ENCODE peak calls at places on chromosomes 5 and 9, in seven cellular contexts. D, E, Z, O, V, I and T are unnamed samples.

GRCh38 chr5:137226081-137226480 is 273.0 kb downstream of the SPOCK1 start:
- DNase-seq in V (no peak), O (no peak), E (no peak), Z (no peak), I (no peak), D (no peak), T (no peak)

GRCh38 chr9:6632516-6633328 is 12.8 kb downstream of the GLDC start:
- DNase-seq in I (no peak), E (no peak), O (no peak), V (peak), Z (no peak), D (no peak), T (no peak)

GRCh38 chr5:153490124-153491085 is at the start of gene GRIA1:
- DNase-seq in E (peak), I (no peak), V (no peak), D (no peak), Z (no peak), O (no peak), T (no peak)

GRCh38 chr5:122649080-122649479 is 125.8 kb upstream of the SNX2 start:
- DNase-seq in O (no peak), E (no peak), V (no peak), I (no peak), Z (no peak), D (no peak), T (no peak)

GRCh38 chr5:15500326-15500958 is 462 bp downstream of the FBXL7 start:
- DNase-seq in I (peak), Z (peak), D (peak), E (peak), V (peak), O (peak), T (peak)

GRCh38 chr5:159873680-159874079 is 42.6 kb upstream of the ADRA1B start:
- DNase-seq in E (no peak), Z (no peak), I (no peak), V (no peak), D (no peak), O (peak), T (no peak)

GRCh38 chr5:102865171-102865509 is 110.0 kb downstream of the PAM start:
- DNase-seq in V (no peak), E (peak), O (peak), D (no peak), Z (no peak), I (no peak), T (peak)

GRCh38 chr9:29044959-29045358 is 1471.7 kb upstream of the C9orf72 start:
- DNase-seq in I (no peak), Z (no peak), O (peak), E (no peak), V (no peak), D (no peak), T (peak)

GRCh38 chr5:160270704-160271103 is 41.4 kb downstream of the FABP6 start:
- DNase-seq in D (no peak), E (no peak), O (no peak), Z (no peak), V (no peak), I (no peak), T (no peak)

GRCh38 chr9:68530618-68531017 is 10.1 kb downstream of the TMEM252 start:
- DNase-seq in E (no peak), D (peak), Z (peak), O (no peak), V (peak), I (peak), T (peak)

GRCh38 chr9:91515074-91515687 is 91.5 kb upstream of the NFIL3 start:
- DNase-seq in I (peak), Z (peak), O (peak), E (peak), D (peak), V (no peak), T (peak)

GRCh38 chr5:111781200-111781599 is 24.2 kb upstream of the NREP start:
- DNase-seq in I (peak), V (no peak), Z (peak), E (peak), O (peak), D (peak), T (peak)

GRCh38 chr5:126544087-126544740 is 50.8 kb downstream of the ALDH7A1 start:
- DNase-seq in I (peak), O (peak), V (peak), Z (no peak), D (peak), E (peak), T (peak)

GRCh38 chr9:134487066-134487710 is 154.4 kb upstream of the COL5A1 start:
- DNase-seq in D (no peak), E (no peak), V (no peak), Z (peak), I (no peak), O (no peak), T (no peak)

GRCh38 chr5:172699999-172700685 is 59.1 kb downstream of the NEURL1B start:
- DNase-seq in E (no peak), Z (no peak), V (no peak), D (no peak), I (no peak), O (no peak), T (no peak)

GRCh38 chr5:74616236-74617146 is 24.0 kb downstream of the ENC1 start:
- DNase-seq in O (no peak), E (no peak), V (no peak), Z (no peak), D (no peak), I (peak), T (peak)

GRCh38 chr5:38596997-38597396 is 40.6 kb upstream of the LIFR start:
- DNase-seq in D (no peak), V (no peak), I (no peak), E (no peak), Z (no peak), O (no peak), T (no peak)

GRCh38 chr5:124701873-124702272 is 44.6 kb downstream of the ZNF608 start:
- DNase-seq in Z (no peak), O (no peak), V (no peak), D (no peak), E (no peak), I (no peak), T (no peak)

GRCh38 chr5:5409151-5409810 is 13.2 kb upstream of the ICE1 start:
- DNase-seq in E (no peak), O (peak), Z (no peak), D (no peak), V (no peak), I (no peak), T (no peak)

GRCh38 chr9:126684345-126684744 is 70.6 kb downstream of the LMX1B start:
- DNase-seq in Z (peak), D (no peak), O (no peak), V (no peak), E (no peak), I (no peak), T (no peak)

GRCh38 chr9:135702002-135702721 is at the start of gene KCNT1:
- DNase-seq in V (peak), D (peak), Z (peak), I (peak), E (peak), O (peak), T (peak)

GRCh38 chr5:74594172-74595040 is 46.1 kb downstream of the ENC1 start:
- DNase-seq in O (no peak), E (peak), Z (no peak), V (no peak), D (no peak), I (no peak), T (peak)

GRCh38 chr9:129349571-129349947 is 171.5 kb upstream of the IER5L start:
- DNase-seq in I (no peak), D (no peak), E (no peak), Z (no peak), O (no peak), V (no peak), T (no peak)

GRCh38 chr9:37392272-37392671 is 30.2 kb upstream of the GRHPR start:
- DNase-seq in E (no peak), O (no peak), D (no peak), Z (no peak), I (no peak), V (no peak), T (no peak)
- TF ChIP-seq CTCF in E (no peak), O (no peak), D (no peak), Z (no peak), I (no peak), V (no peak), T (no peak)

GRCh38 chr5:2134543-2135299 is 252.0 kb upstream of the IRX4 start:
- DNase-seq in D (no peak), E (no peak), I (no peak), O (peak), V (no peak), Z (no peak), T (peak)
- H3K4me3 ChIP-seq in D (no peak), E (no peak), I (no peak), O (no peak), V (no peak), Z (peak), T (no peak)

GRCh38 chr5:61010759-61011460 is 65.9 kb downstream of the NDUFAF2 start:
- DNase-seq in I (no peak), E (no peak), O (peak), D (no peak), Z (no peak), V (no peak), T (peak)
- TF ChIP-seq CTCF in I (no peak), E (peak), O (peak), D (no peak), Z (no peak), V (no peak), T (peak)

GRCh38 chr9:21972361-21972760 is 21.8 kb downstream of the CDKN2A start:
- DNase-seq in V (no peak), I (no peak), D (no peak), Z (no peak), O (no peak), E (no peak), T (no peak)

GRCh38 chr9:21970800-21971620 is 23.2 kb downstream of the CDKN2A start:
- DNase-seq in O (no peak), D (no peak), E (no peak), I (no peak), Z (no peak), V (no peak), T (no peak)

GRCh38 chr9:21974230-21974541 is 20.0 kb downstream of the CDKN2A start:
- DNase-seq in E (no peak), I (no peak), Z (no peak), O (no peak), D (no peak), V (no peak), T (no peak)

GRCh38 chr9:21976334-21976875 is 17.8 kb downstream of the CDKN2A start:
- DNase-seq in O (no peak), D (no peak), Z (no peak), I (no peak), E (no peak), V (no peak), T (no peak)

GRCh38 chr9:21974542-21975409 is 19.4 kb downstream of the CDKN2A start:
- DNase-seq in Z (no peak), D (peak), I (peak), O (peak), V (no peak), E (peak), T (peak)
- H3K4me3 ChIP-seq in Z (peak), D (peak), I (peak), O (peak), V (no peak), E (peak), T (peak)

GRCh38 chr9:114263853-114264510 is 58.9 kb upstream of the ORM1 start:
- DNase-seq in I (no peak), D (no peak), V (no peak), E (no peak), Z (no peak), O (no peak), T (no peak)
- TF ChIP-seq CTCF in I (no peak), D (no peak), V (no peak), E (peak), Z (peak), O (no peak), T (peak)

DNA sequence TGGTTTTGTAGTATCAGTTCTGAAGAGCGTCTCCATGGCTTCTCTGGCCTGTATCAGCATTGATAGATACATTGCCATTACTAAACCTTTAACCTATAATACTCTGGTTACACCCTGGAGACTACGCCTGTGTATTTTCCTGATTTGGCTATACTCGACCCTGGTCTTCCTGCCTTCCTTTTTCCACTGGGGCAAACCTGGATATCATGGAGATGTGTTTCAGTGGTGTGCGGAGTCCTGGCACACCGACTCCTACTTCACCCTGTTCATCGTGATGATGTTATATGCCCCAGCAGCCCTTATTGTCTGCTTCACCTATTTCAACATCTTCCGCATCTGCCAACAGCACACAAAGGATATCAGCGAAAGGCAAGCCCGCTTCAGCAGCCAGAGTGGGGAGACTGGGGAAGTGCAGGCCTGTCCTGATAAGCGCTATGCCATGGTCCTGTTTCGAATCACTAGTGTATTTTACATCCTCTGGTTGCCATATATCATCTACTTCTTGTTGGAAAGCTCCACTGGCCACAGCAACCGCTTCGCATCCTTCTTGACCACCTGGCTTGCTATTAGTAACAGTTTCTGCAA is 1.5 kb downstream of the GPR21 start:
- DNase-seq in O (no peak), D (no peak), V (no peak), I (no peak), Z (no peak), E (no peak), T (no peak)
- H3K4me3 ChIP-seq in O (no peak), D (peak), V (no peak), I (no peak), Z (peak), E (no peak), T (no peak)

DNA sequence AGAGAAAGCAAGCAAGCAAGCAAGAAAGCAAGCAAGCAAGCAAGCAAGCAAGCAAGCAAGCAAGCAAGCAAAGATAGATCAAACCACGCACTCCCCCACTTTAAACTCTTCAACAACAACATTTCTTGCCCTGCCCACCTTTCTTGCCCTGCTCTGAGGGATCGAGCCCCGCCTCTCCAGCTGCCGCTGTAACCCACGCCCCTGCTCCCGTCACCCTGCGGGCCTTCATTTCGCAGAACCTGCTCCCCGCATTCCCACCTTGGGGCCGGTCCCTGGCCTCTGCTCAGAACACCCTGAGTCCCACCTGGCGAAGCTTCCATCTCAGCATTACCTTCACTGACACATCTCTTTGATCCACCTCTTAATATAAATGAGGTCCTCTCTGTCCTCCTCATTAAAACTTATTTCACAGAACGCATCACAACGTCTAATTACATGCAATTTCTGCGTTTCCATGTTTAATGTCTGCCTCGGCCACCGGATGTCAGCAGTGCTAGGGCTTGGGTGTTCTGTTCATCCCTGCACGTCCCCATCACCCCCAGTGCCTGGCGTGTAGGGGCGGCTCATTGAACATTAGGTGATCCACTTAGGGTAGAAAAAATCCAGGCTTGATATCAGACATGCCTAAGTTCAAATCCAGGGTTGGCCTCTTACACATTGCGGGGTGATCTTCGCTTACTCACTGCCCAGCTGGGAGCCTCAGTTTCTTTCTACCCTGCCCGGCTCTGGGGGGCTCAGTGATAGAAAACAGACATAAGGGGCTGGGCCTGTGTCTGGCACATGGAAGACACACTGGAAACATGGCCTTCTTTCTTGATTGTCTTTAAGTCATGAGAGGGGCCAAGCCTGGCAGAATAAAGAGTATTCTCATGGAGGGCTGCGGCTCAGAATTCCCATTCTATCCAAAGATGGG is 187.6 kb downstream of the DAB2IP start:
- DNase-seq in O (no peak), I (no peak), E (no peak), D (peak), Z (no peak), V (no peak), T (no peak)
- TF ChIP-seq CTCF in O (no peak), I (no peak), E (no peak), D (no peak), Z (no peak), V (no peak), T (no peak)

GRCh38 chr5:77973253-77973609 is 197.1 kb upstream of the TBCA start:
- DNase-seq in Z (no peak), O (no peak), D (no peak), E (no peak), I (no peak), V (no peak), T (no peak)
- H3K4me3 ChIP-seq in Z (peak), O (no peak), D (peak), E (no peak), I (no peak), V (no peak), T (no peak)